ENCODE peak calls at places on chromosomes 1 and 21, in four cellular contexts. One of them, this sample, is unnamed.

GRCh38 chr1:78911956-78912880 is 94.3 kb downstream of the ADGRL4 start:
- DNase-seq in K562: no peak
- DNase-seq in H1: no peak
- DNase-seq in GM12878: no peak
- DNase-seq in this sample: no peak

GRCh38 chr1:12501661-12502060 is 116.3 kb downstream of the DHRS3 start:
- DNase-seq in K562: no peak
- DNase-seq in H1: no peak
- DNase-seq in GM12878: no peak
- DNase-seq in this sample: no peak

GRCh38 chr1:65330021-65330420 is 20.7 kb downstream of the DNAJC6 start:
- DNase-seq in K562: no peak
- DNase-seq in H1: no peak
- DNase-seq in GM12878: no peak
- DNase-seq in this sample: no peak

GRCh38 chr1:211420389-211420788 is 71.6 kb downstream of the RD3 start:
- DNase-seq in K562: no peak
- DNase-seq in H1: no peak
- DNase-seq in GM12878: no peak
- DNase-seq in this sample: no peak

GRCh38 chr1:27536004-27536757 is 46.2 kb upstream of the WASF2 start:
- DNase-seq in K562: no peak
- DNase-seq in H1: no peak
- DNase-seq in GM12878: no peak
- DNase-seq in this sample: peak; percentile 63

GRCh38 chr1:209576798-209577197 is 6.7 kb upstream of the CAMK1G start:
- DNase-seq in K562: peak; percentile 83
- DNase-seq in H1: peak; percentile 94
- DNase-seq in GM12878: peak; percentile 12
- DNase-seq in this sample: peak; percentile 84

GRCh38 chr1:41315482-41315823 is 45.8 kb upstream of the FOXO6 start:
- DNase-seq in K562: no peak
- DNase-seq in H1: peak; percentile 13
- DNase-seq in GM12878: no peak
- DNase-seq in this sample: no peak

GRCh38 chr1:173420330-173420806 is 56.8 kb upstream of the PRDX6 start:
- DNase-seq in K562: peak; percentile 79
- DNase-seq in H1: peak; percentile 71
- DNase-seq in GM12878: no peak
- DNase-seq in this sample: peak; percentile 55

GRCh38 chr1:100622966-100623762 is 85.2 kb downstream of the GPR88 start:
- DNase-seq in K562: no peak
- DNase-seq in H1: no peak
- DNase-seq in GM12878: no peak
- DNase-seq in this sample: no peak

GRCh38 chr1:36765785-36766300 is 268.5 kb downstream of the GRIK3 start:
- DNase-seq in K562: no peak
- DNase-seq in H1: no peak
- DNase-seq in GM12878: no peak
- DNase-seq in this sample: no peak

GRCh38 chr1:15690317-15690716 is 6.2 kb downstream of the PLEKHM2 start:
- DNase-seq in K562: no peak
- DNase-seq in H1: no peak
- DNase-seq in GM12878: no peak
- DNase-seq in this sample: no peak

GRCh38 chr1:15687446-15687845 is 3.3 kb downstream of the PLEKHM2 start:
- DNase-seq in K562: no peak
- DNase-seq in H1: no peak
- DNase-seq in GM12878: no peak
- DNase-seq in this sample: no peak

GRCh38 chr1:15691434-15692032 is 7.4 kb downstream of the PLEKHM2 start:
- DNase-seq in K562: peak; percentile 15
- DNase-seq in H1: no peak
- DNase-seq in GM12878: no peak
- DNase-seq in this sample: no peak

GRCh38 chr1:15693371-15693770 is 9.3 kb downstream of the PLEKHM2 start:
- DNase-seq in K562: no peak
- DNase-seq in H1: no peak
- DNase-seq in GM12878: no peak
- DNase-seq in this sample: no peak

DNA sequence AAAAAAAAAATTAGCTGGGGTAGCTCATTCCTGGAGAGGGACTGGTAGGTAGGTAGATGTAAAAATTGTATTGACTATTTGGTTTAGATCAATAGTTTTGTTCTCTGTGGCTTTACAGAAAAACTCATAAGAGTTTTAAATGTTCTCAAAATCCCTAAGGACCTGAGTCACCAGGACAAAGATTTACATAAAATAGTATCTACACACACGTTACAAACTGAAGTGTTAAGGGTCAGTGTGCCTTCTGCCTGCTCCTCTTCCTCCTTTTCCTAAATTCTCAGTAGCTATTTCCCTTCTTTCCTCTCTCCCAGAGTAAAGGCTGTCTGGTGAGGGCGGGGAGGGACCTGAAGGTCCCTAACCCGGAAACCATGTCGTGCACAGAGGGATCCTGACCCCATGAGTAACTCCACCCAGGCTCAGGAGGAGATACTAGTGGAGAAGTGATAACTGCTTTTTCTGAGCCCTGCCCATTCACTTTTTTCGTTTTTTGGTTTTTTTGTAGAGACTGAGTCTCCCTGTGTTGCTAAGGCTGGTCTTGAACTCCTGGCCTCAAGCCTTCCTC is 8.1 kb downstream of the PLEKHM2 start:
- DNase-seq in K562: peak; percentile 59
- DNase-seq in H1: no peak
- DNase-seq in GM12878: no peak
- DNase-seq in this sample: no peak
- TF ChIP-seq NRF1 in K562: peak; percentile 19
- TF ChIP-seq NRF1 in H1: no peak
- TF ChIP-seq NRF1 in GM12878: no peak
- TF ChIP-seq NRF1 in this sample: no peak

DNA sequence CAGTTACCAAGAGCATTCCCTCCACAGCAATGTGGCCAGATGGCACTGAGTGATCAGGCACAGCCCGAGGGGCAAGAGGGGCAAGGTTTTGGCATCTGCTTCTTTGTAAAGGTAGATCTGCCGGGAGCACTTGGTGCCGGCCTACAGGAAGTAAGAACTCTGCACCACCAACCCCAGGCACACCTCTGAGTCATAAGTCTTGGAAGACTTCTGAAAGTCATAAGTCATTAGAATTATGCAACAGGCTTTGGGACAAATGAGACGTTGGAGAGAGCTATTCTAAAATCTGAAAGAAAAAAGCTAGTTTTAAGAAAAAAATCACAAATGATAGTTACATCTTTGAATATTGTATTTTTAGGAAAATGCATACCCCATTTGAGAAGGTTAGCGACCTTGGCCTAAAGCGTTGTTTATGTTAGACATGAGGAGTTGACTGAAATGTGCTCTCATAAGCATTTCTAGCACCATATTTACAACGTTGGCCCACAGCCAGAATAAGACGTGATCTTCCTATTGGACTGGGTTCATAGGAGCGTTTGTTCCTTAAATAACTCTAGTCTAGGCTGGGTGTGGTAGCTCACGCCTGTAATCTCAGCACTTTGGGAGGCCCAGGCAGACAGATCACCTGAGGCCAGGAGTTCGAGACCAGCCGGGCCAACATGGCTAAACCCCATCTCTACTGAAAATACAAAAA is 37.7 kb upstream of the MAP10 start:
- DNase-seq in K562: no peak
- DNase-seq in H1: no peak
- DNase-seq in GM12878: no peak
- DNase-seq in this sample: no peak
- TF ChIP-seq NRF1 in K562: no peak
- TF ChIP-seq NRF1 in H1: no peak
- TF ChIP-seq NRF1 in GM12878: no peak
- TF ChIP-seq NRF1 in this sample: no peak

GRCh38 chr21:45261093-45261492 is 26.6 kb downstream of the POFUT2 start:
- DNase-seq in K562: no peak
- DNase-seq in H1: peak; percentile 24
- DNase-seq in GM12878: no peak
- DNase-seq in this sample: peak; percentile 9

GRCh38 chr21:45262041-45262581 is 25.6 kb downstream of the POFUT2 start:
- DNase-seq in K562: no peak
- DNase-seq in H1: peak; percentile 35
- DNase-seq in GM12878: no peak
- DNase-seq in this sample: peak; percentile 16

GRCh38 chr21:45263534-45263933 is 24.2 kb downstream of the POFUT2 start:
- DNase-seq in K562: no peak
- DNase-seq in H1: peak; percentile 23
- DNase-seq in GM12878: no peak
- DNase-seq in this sample: peak; percentile 12

GRCh38 chr21:45264146-45264918 is 23.4 kb downstream of the POFUT2 start:
- DNase-seq in K562: no peak
- DNase-seq in H1: peak; percentile 14
- DNase-seq in GM12878: no peak
- DNase-seq in this sample: peak; percentile 33

GRCh38 chr21:45262616-45263015 is 25.1 kb downstream of the POFUT2 start:
- DNase-seq in K562: no peak
- DNase-seq in H1: peak; percentile 26
- DNase-seq in GM12878: no peak
- DNase-seq in this sample: peak; percentile 10
- TF ChIP-seq NRF1 in K562: no peak
- TF ChIP-seq NRF1 in H1: no peak
- TF ChIP-seq NRF1 in GM12878: no peak
- TF ChIP-seq NRF1 in this sample: no peak

GRCh38 chr1:230770317-230770716 is 23.1 kb downstream of the CAPN9 start:
- DNase-seq in K562: no peak
- DNase-seq in H1: no peak
- DNase-seq in GM12878: no peak
- DNase-seq in this sample: no peak

GRCh38 chr1:230771773-230772354 is 24.7 kb downstream of the CAPN9 start:
- DNase-seq in K562: no peak
- DNase-seq in H1: no peak
- DNase-seq in GM12878: no peak
- DNase-seq in this sample: no peak

GRCh38 chr1:230772457-230773395 is 25.5 kb downstream of the CAPN9 start:
- DNase-seq in K562: no peak
- DNase-seq in H1: no peak
- DNase-seq in GM12878: no peak
- DNase-seq in this sample: peak; percentile 48

GRCh38 chr1:230766318-230766717 is 19.1 kb downstream of the CAPN9 start:
- DNase-seq in K562: no peak
- DNase-seq in H1: no peak
- DNase-seq in GM12878: no peak
- DNase-seq in this sample: no peak

DNA sequence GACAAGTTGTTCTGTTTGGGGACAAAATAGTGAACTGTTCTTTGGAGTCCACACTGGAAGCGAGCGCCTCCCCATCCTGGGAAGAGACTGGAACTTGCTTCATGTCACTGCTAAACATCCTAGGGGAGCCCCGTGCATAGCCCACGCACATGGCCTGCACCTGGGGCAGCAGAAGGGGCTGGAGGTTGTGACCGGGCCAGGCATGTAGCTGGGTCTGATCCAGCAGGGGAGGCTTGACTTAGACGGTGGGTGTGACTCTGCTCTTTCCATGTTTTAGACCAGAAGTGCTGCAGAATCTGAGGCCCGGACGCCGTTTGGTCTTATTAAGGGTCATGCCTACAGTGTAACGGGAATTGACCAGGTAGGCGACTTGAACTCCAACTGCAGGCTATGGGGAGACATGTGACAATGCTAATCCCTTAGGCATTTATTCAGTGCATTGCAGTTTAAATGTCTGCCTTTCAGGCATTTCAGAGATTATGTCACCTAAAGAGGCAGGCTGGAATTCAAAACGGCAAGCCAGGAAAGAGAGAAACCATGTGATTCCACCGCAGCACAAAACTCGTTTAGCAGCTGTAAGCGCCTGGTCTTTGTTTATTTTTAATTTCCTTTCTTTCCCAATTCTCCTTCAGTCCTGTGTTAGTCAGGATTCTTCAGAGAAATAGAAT is 21.8 kb downstream of the CAPN9 start:
- DNase-seq in K562: no peak
- DNase-seq in H1: no peak
- DNase-seq in GM12878: no peak
- DNase-seq in this sample: no peak
- TF ChIP-seq NRF1 in K562: no peak
- TF ChIP-seq NRF1 in H1: no peak
- TF ChIP-seq NRF1 in GM12878: no peak
- TF ChIP-seq NRF1 in this sample: no peak

GRCh38 chr1:101653482-101653946 is 343.2 kb downstream of the OLFM3 start:
- DNase-seq in K562: no peak
- DNase-seq in H1: peak; percentile 67
- DNase-seq in GM12878: no peak
- DNase-seq in this sample: no peak
- TF ChIP-seq NRF1 in K562: no peak
- TF ChIP-seq NRF1 in H1: no peak
- TF ChIP-seq NRF1 in GM12878: no peak
- TF ChIP-seq NRF1 in this sample: no peak

DNA sequence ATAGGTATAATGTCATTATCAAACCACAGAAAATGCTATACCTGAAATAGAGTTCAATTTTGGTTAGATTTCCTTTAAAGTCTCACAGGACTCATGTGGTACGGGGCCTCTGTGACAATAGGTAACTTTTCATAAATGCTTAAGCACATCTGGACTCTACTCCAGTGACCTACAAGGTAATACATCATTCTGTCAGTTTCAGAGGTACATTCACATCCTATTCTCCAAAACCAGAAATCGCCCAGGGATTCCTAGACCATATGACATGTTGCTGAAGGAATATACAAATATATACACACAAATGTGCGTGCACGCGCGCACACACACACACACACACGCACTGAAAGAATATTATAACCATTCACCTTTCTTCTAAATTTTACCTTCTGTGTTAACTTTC is 311.8 kb downstream of the SMYD3 start:
- DNase-seq in K562: no peak
- DNase-seq in H1: no peak
- DNase-seq in GM12878: no peak
- DNase-seq in this sample: no peak
- TF ChIP-seq NRF1 in K562: no peak
- TF ChIP-seq NRF1 in H1: no peak
- TF ChIP-seq NRF1 in GM12878: no peak
- TF ChIP-seq NRF1 in this sample: no peak

GRCh38 chr1:153384996-153385580 is 5.8 kb downstream of the S100A8 start:
- DNase-seq in K562: no peak
- DNase-seq in H1: peak; percentile 10
- DNase-seq in GM12878: no peak
- DNase-seq in this sample: no peak
- TF ChIP-seq NRF1 in K562: no peak
- TF ChIP-seq NRF1 in H1: no peak
- TF ChIP-seq NRF1 in GM12878: no peak
- TF ChIP-seq NRF1 in this sample: no peak